ENCODE peak calls at places on chromosome 12, in four cellular contexts. One of them, this sample, is unnamed.

GRCh38 chr12:52496590-52497071 is 3.6 kb upstream of the KRT6A start:
- DNase-seq in fibroblast of lung: peak
- DNase-seq in psoas muscle: no peak
- DNase-seq in type B pancreatic cell: no peak
- DNase-seq in this sample: peak

GRCh38 chr12:77049767-77050353 is 15.5 kb downstream of the E2F7 start:
- DNase-seq in fibroblast of lung: peak
- DNase-seq in type B pancreatic cell: no peak
- DNase-seq in psoas muscle: no peak
- DNase-seq in this sample: peak

GRCh38 chr12:16021666-16022065 is 110.5 kb downstream of the DERA start:
- DNase-seq in psoas muscle: no peak
- DNase-seq in fibroblast of lung: no peak
- DNase-seq in type B pancreatic cell: no peak
- DNase-seq in this sample: no peak

GRCh38 chr12:46675736-46676135 is 150.1 kb downstream of the SLC38A4 start:
- DNase-seq in fibroblast of lung: peak
- DNase-seq in type B pancreatic cell: no peak
- DNase-seq in psoas muscle: no peak
- DNase-seq in this sample: peak

GRCh38 chr12:56631790-56632700 is 1.9 kb upstream of the BAZ2A start:
- DNase-seq in type B pancreatic cell: no peak
- DNase-seq in fibroblast of lung: peak
- DNase-seq in psoas muscle: peak
- DNase-seq in this sample: peak

GRCh38 chr12:65229441-65229840 is 49.0 kb upstream of the MSRB3 start:
- DNase-seq in fibroblast of lung: peak
- DNase-seq in type B pancreatic cell: no peak
- DNase-seq in psoas muscle: no peak
- DNase-seq in this sample: peak

GRCh38 chr12:65765436-65765813 is 58.9 kb upstream of the HMGA2 start:
- DNase-seq in psoas muscle: no peak
- DNase-seq in fibroblast of lung: peak
- DNase-seq in type B pancreatic cell: no peak
- DNase-seq in this sample: peak

GRCh38 chr12:91126516-91126915 is 15.2 kb upstream of the LUM start:
- DNase-seq in fibroblast of lung: peak
- DNase-seq in type B pancreatic cell: no peak
- DNase-seq in psoas muscle: no peak
- DNase-seq in this sample: no peak

GRCh38 chr12:103915306-103915705 is 14.9 kb upstream of the HSP90B1 start:
- DNase-seq in fibroblast of lung: peak
- DNase-seq in psoas muscle: no peak
- DNase-seq in type B pancreatic cell: no peak
- DNase-seq in this sample: no peak

GRCh38 chr12:71085575-71085974 is 72.2 kb downstream of the TSPAN8 start:
- DNase-seq in fibroblast of lung: no peak
- DNase-seq in type B pancreatic cell: no peak
- DNase-seq in psoas muscle: no peak
- DNase-seq in this sample: peak

GRCh38 chr12:12398026-12398859 is 41.4 kb downstream of the BORCS5 start:
- DNase-seq in fibroblast of lung: peak
- DNase-seq in psoas muscle: peak
- DNase-seq in type B pancreatic cell: no peak
- DNase-seq in this sample: peak

GRCh38 chr12:83074495-83074894 is 387.8 kb downstream of the TMTC2 start:
- DNase-seq in type B pancreatic cell: no peak
- DNase-seq in fibroblast of lung: no peak
- DNase-seq in psoas muscle: no peak
- DNase-seq in this sample: no peak

GRCh38 chr12:57545809-57546437 is 1.1 kb downstream of the DCTN2 start:
- DNase-seq in psoas muscle: no peak
- DNase-seq in type B pancreatic cell: no peak
- DNase-seq in fibroblast of lung: no peak
- DNase-seq in this sample: no peak

GRCh38 chr12:65649126-65649525 is 175.2 kb upstream of the HMGA2 start:
- DNase-seq in type B pancreatic cell: no peak
- DNase-seq in fibroblast of lung: peak
- DNase-seq in psoas muscle: no peak
- DNase-seq in this sample: peak

GRCh38 chr12:6352198-6353173 is 10.6 kb upstream of the TNFRSF1A start:
- DNase-seq in fibroblast of lung: no peak
- DNase-seq in psoas muscle: no peak
- DNase-seq in type B pancreatic cell: no peak
- DNase-seq in this sample: no peak

GRCh38 chr12:92539966-92540791 is 162.6 kb upstream of the PLEKHG7 start:
- DNase-seq in psoas muscle: no peak
- DNase-seq in type B pancreatic cell: no peak
- DNase-seq in fibroblast of lung: no peak
- DNase-seq in this sample: no peak

GRCh38 chr12:6277982-6278438 is 32.5 kb upstream of the PLEKHG6 start:
- DNase-seq in type B pancreatic cell: no peak
- DNase-seq in psoas muscle: no peak
- DNase-seq in fibroblast of lung: no peak
- DNase-seq in this sample: no peak

DNA sequence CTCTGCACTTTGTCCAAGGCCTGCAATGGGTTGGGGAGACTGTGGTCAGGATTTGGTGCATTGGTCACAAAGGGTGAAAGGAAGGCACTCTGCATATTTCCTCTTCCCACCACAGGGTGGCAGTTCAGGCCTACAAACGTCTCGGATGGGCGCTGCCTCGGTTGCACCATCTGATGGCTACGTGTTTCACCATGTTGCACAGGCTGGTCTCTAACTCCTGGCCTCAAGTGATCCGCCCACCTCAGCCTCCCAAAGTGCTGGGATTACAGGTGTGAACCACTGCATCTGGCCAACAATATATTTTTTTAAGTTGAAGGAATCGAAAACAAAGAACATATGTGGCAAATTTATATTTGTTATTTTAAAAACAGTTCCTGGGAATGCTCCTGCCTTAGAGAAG is 35.1 kb downstream of the TMBIM6 start:
- DNase-seq in type B pancreatic cell: no peak
- DNase-seq in fibroblast of lung: peak
- DNase-seq in psoas muscle: peak
- DNase-seq in this sample: peak
- TF ChIP-seq CTCF in type B pancreatic cell: peak
- TF ChIP-seq CTCF in fibroblast of lung: peak
- TF ChIP-seq CTCF in psoas muscle: peak
- TF ChIP-seq CTCF in this sample: peak

DNA sequence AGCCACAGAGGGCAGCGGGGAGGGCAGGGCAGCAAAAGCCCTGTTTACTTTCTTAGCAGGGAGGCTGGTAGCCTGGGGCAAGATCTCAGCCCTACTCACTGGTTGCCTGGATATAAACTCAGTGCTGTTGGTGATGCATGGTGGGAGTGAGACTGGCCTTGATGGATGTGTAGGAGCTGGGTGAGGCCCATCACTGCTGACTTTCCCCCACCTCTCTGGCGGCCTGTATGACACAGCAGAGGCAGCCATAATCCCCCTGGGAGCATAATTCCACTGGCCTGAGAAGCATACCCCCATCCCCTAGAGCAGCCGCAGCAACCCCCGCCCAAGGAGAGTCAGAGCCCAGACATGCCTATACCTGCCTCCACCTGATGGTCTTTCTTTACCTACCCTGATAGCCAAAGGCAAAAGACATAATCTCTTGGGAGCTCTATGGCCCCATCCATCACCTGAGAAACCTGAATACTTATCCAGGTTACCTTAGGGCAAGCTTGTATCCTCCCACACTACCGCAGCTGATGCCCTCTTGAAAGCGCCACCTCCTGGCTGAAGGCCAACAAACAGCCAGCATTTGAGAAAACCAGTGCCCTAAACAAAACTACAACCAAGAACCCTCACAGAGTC is 59.3 kb downstream of the DNAI7 start:
- DNase-seq in psoas muscle: no peak
- DNase-seq in type B pancreatic cell: no peak
- DNase-seq in fibroblast of lung: no peak
- DNase-seq in this sample: no peak
- TF ChIP-seq CTCF in psoas muscle: no peak
- TF ChIP-seq CTCF in type B pancreatic cell: peak
- TF ChIP-seq CTCF in fibroblast of lung: no peak
- TF ChIP-seq CTCF in this sample: no peak

GRCh38 chr12:106907846-106908245 is 47.9 kb upstream of the TMEM263 start:
- DNase-seq in type B pancreatic cell: no peak
- DNase-seq in psoas muscle: no peak
- DNase-seq in fibroblast of lung: no peak
- DNase-seq in this sample: no peak
- TF ChIP-seq CTCF in type B pancreatic cell: no peak
- TF ChIP-seq CTCF in psoas muscle: no peak
- TF ChIP-seq CTCF in fibroblast of lung: no peak
- TF ChIP-seq CTCF in this sample: no peak

DNA sequence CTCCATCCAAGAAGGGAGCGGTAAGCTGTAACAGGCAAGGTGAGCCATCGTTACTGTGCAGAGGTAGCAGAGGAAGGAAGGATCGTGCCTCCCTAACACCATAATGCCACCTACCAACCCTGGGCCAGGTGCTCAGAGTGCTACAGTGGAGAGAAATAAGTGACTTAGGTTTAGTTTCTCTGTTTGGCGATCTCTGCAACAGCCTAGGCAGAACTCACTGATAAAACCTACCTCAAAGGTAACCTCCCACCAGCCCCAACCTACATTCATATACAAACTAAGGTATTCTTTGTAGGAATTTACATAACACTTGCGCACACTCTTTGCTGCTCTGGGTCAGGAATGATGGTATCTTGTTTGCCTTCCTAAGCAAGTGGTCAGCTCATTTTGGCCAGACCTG is 93.4 kb upstream of the TMEM132D start:
- DNase-seq in type B pancreatic cell: no peak
- DNase-seq in fibroblast of lung: no peak
- DNase-seq in psoas muscle: no peak
- DNase-seq in this sample: no peak
- TF ChIP-seq CTCF in type B pancreatic cell: no peak
- TF ChIP-seq CTCF in fibroblast of lung: no peak
- TF ChIP-seq CTCF in psoas muscle: no peak
- TF ChIP-seq CTCF in this sample: no peak

DNA sequence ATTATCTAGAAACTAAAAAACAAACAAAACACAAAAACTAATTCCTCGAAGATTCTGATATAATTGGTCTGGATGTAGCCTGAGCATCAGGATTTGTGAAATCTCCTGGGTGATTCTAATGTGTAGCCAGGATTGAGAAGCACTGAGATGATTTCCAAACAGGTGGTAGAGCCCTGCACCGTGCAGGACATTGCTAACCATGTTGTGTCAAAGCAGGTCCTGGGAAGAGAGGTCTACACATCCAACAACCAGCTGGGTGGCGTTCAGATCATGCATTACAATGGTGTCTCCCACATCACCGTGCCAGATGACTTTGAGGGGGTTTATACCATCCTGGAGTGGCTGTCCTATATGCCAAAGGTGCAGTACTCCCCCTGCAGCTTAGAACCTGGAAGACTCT is 56.3 kb downstream of the FOXN4 start:
- DNase-seq in psoas muscle: no peak
- DNase-seq in type B pancreatic cell: no peak
- DNase-seq in fibroblast of lung: no peak
- DNase-seq in this sample: no peak
- TF ChIP-seq CTCF in psoas muscle: no peak
- TF ChIP-seq CTCF in type B pancreatic cell: no peak
- TF ChIP-seq CTCF in fibroblast of lung: no peak
- TF ChIP-seq CTCF in this sample: no peak

GRCh38 chr12:49623142-49623899 is at the start of gene PRPF40B:
- DNase-seq in type B pancreatic cell: peak
- DNase-seq in psoas muscle: peak
- DNase-seq in fibroblast of lung: peak
- DNase-seq in this sample: peak
- TF ChIP-seq CTCF in type B pancreatic cell: peak
- TF ChIP-seq CTCF in psoas muscle: peak
- TF ChIP-seq CTCF in fibroblast of lung: peak
- TF ChIP-seq CTCF in this sample: no peak